ENCODE peak calls at places on chromosomes 6 and 20, in seven cellular contexts. M is suprapubic skin, T is esophagus muscularis mucosa, W is Peyer's patch, B is heart left ventricle, V is ovary, N is sigmoid colon. G is an unnamed sample.

GRCh38 chr6:148144917-148145521 is 197.6 kb upstream of the SASH1 start:
- DNase-seq in B (peak; percentile 70), N (peak; percentile 73), M (peak; percentile 75), T (no peak), V (peak; percentile 54), W (peak; percentile 35), G (peak; percentile 77)

GRCh38 chr6:51318674-51319073 is 500.0 kb downstream of the TFAP2B start:
- DNase-seq in B (no peak), T (no peak), V (no peak), W (no peak), N (no peak), M (no peak), G (no peak)

GRCh38 chr6:44655368-44656342 is 268.1 kb downstream of the CDC5L start:
- DNase-seq in N (peak; percentile 93), B (peak; percentile 66), W (peak; percentile 57), M (peak; percentile 94), V (peak; percentile 58), T (peak; percentile 96), G (peak; percentile 86)

GRCh38 chr6:56984374-56984773 is 29.5 kb downstream of the BEND6 start:
- DNase-seq in M (no peak), T (no peak), B (no peak), N (no peak), V (no peak), W (no peak), G (no peak)

GRCh38 chr6:57198926-57199636 is 23.0 kb downstream of the RAB23 start:
- DNase-seq in T (no peak), N (no peak), W (no peak), B (no peak), M (no peak), V (no peak), G (no peak)

GRCh38 chr6:152634773-152635172 is 2.4 kb downstream of the SYNE1 start:
- DNase-seq in M (no peak), B (no peak), T (no peak), N (no peak), V (no peak), W (no peak), G (no peak)

GRCh38 chr20:50467618-50468373 is 42.4 kb upstream of the PTPN1 start:
- DNase-seq in B (peak; percentile 49), T (no peak), N (no peak), M (no peak), W (peak; percentile 31), V (no peak), G (no peak)

GRCh38 chr20:9889270-9889981 is 50.5 kb upstream of the PAK5 start:
- DNase-seq in V (no peak), B (no peak), W (no peak), T (no peak), N (no peak), M (no peak), G (no peak)

GRCh38 chr6:71194730-71195129 is 93.9 kb upstream of the OGFRL1 start:
- DNase-seq in M (no peak), T (no peak), W (no peak), B (no peak), N (no peak), V (no peak), G (no peak)

GRCh38 chr6:168028181-168028580 is 30.7 kb downstream of the KIF25 start:
- DNase-seq in N (no peak), T (peak; percentile 75), W (no peak), B (no peak), V (no peak), M (no peak), G (peak; percentile 11)

GRCh38 chr20:52448513-52448912 is 256.9 kb upstream of the ZFP64 start:
- DNase-seq in W (no peak), N (no peak), T (no peak), B (no peak), V (no peak), M (no peak), G (no peak)

GRCh38 chr6:134379086-134379485 is 61.2 kb upstream of the SGK1 start:
- DNase-seq in W (no peak), M (no peak), V (no peak), N (no peak), B (no peak), T (no peak), G (peak; percentile 59)

GRCh38 chr20:35972445-35972844 is 4.1 kb downstream of the CNBD2 start:
- DNase-seq in V (no peak), N (no peak), B (no peak), M (no peak), W (no peak), T (no peak), G (no peak)

GRCh38 chr6:167733740-167734661 is 92.7 kb upstream of the AFDN start:
- DNase-seq in B (no peak), W (no peak), T (no peak), V (peak; percentile 35), M (peak; percentile 65), N (peak; percentile 78), G (no peak)

GRCh38 chr6:44660561-44661220 is 273.2 kb downstream of the CDC5L start:
- DNase-seq in V (no peak), M (no peak), N (no peak), T (no peak), B (no peak), W (no peak), G (no peak)

GRCh38 chr6:27161946-27162603 is 85.4 kb upstream of the PRSS16 start:
- DNase-seq in W (no peak), N (no peak), V (peak; percentile 29), M (no peak), B (no peak), T (no peak), G (no peak)

DNA sequence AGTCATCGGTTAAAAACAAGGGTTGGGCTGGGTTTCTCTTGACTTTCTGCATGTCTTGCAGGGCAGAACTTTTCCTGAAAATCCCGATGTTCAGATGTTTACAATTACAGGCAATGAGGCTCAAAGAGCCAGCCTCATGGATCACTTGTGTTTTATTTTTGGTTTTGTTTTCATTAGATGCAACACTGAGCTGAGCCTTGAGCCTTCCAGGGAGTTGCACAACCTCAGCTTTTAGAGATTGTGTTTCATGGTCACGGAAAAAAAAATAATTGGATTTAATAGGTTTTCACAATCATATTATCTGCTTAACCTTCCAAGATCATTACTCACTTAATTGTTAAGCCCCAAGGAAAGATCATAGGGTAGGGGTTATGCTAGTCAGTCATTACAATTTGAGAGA is 288.1 kb upstream of the PRDM1 start:
- DNase-seq in M (no peak), V (peak; percentile 59), B (no peak), T (no peak), W (no peak), N (peak; percentile 72), G (no peak)
- H3K4me1 ChIP-seq in M (peaks cover 42% of the 10 kb centered on the region), V (peaks cover 12% of the 10 kb centered on the region), B (peaks cover 14% of the 10 kb centered on the region), T (peaks cover 31% of the 10 kb centered on the region), W (no peaks in the 10 kb centered on the region), N (peaks cover 15% of the 10 kb centered on the region), G (peaks cover 5% of the 10 kb centered on the region)

DNA sequence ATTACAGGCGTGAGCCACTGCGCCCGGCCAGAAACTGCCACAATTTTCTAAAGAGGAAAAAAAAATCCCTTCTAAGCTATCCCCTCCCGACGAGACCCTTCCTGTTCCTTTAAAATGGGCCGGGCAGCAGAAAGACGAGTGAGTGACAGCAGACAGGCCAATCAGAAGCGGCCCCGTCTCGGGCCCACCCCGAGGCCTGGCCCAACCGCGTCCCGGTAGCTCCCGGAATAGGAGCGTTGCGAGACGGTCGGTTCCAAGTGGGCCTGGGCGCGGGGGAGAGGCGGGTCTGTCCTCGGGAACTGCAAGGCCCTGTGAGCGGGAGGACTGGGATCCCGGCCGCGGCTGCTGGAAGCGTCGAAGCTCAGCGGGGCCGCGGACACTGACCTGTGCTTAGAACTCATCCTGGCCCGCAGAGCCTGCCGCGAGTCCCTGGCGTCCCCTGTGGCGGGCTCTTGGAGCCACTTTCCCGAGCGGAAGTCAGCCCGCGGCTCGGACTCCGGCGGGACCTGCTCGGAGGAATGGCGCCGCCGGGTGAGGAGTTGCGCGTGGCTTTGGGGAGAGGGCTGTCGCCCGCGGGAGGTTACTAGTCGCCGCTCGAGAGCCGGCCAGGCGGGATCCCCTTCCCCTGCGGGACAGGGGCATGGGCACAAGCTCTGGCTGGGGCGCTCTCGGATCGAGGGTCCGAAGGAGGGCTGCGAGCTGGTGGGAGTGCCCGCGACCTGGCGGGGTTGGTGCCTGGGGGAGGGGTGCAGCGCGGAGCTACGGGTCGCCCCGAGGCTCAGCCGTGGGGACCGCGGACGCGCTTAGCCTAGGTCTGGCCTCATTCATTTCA is at the start of the genes MROH8 and RPN2:
- DNase-seq in N (peak; percentile 99), V (peak; percentile 97), T (peak; percentile 99), B (peak; percentile 98), M (peak; percentile 99), W (peak; percentile 97), G (peak; percentile 97)
- TF ChIP-seq POLR2A in N (peak; percentile 46), V (peak; percentile 43), T (peak; percentile 18), B (no peak), M (no peak), W (peak; percentile 32), G (no peak)

GRCh38 chr6:149923327-149923986 is 536 bp upstream of the RAET1G start:
- DNase-seq in W (no peak), V (no peak), B (no peak), N (no peak), T (no peak), M (no peak), G (no peak)
- H3K4me3 ChIP-seq in W (peak overlapping the region; percentile 39), V (peak overlapping the region; percentile 47), B (peak overlapping the region; percentile 59), N (peak overlapping the region; percentile 44), T (peak overlapping the region; percentile 57), M (peak overlapping the region; percentile 55), G (peak overlapping the region; percentile 79)

GRCh38 chr20:1808101-1808500 is 87.1 kb upstream of the SIRPA start:
- DNase-seq in V (no peak), W (no peak), M (no peak), T (peak; percentile 91), B (no peak), N (no peak), G (no peak)
- H3K4me1 ChIP-seq in V (no peaks in the 10 kb centered on the region), W (no peaks in the 10 kb centered on the region), M (peaks cover 64% of the 10 kb centered on the region), T (peaks cover 36% of the 10 kb centered on the region), B (peaks cover 26% of the 10 kb centered on the region), N (peaks cover 12% of the 10 kb centered on the region), G (peaks cover 16% of the 10 kb centered on the region)

GRCh38 chr6:31794866-31795615 is 511 bp downstream of the VARS1 start:
- DNase-seq in N (no peak), W (no peak), T (no peak), B (no peak), M (no peak), V (no peak), G (no peak)
- TF ChIP-seq POLR2A in N (no peak), W (no peak), T (no peak), B (no peak), M (no peak), V (no peak), G (no peak)

DNA sequence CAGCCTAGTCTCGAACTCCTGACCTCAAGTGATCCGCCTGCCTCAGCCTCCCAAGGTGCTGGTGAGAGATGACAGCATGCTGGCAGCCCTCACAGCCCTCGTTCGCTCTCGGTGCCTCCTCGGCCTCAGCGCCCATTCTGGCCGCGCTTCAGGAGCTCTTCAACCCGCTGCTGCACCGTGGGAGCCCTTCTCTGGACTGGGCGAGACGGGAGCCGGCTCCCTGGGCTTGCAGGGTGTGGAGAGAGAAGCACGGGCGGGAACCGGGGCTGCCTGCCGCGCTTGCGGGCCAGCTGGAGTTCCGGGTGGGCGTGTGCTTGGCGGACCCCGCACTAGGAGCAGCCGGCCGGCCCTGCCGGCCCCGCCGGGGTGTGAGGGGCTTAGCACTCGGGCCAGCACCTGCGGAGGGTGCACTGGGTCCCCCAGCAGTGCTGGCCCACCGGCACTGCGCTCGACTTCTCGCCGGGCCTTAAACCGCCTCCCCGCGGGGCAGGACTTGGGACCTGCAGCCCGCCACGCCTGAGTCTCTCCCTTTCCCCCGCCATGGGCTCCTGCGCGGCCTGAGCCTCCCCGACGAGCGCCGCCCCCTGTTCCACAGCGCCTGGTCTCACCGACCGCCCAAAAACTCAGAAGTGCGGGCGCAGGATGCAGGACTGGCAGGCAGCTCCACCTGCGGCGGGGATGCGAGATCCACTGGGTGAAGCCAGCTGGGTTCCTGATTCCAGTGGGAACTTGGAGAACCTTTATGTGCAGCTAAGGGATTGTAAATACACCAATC is 31.5 kb upstream of the RANBP9 start:
- DNase-seq in V (no peak), T (no peak), M (no peak), W (no peak), N (no peak), B (no peak), G (no peak)
- H3K4me3 ChIP-seq in V (peak overlapping the region; percentile 22), T (peak overlapping the region; percentile 33), M (peak overlapping the region; percentile 22), W (no peak overlapping the region), N (peak overlapping the region; percentile 23), B (no peak overlapping the region), G (peak overlapping the region; percentile 23)

G was measured in breast epithelium.